ENCODE peak calls at places on chromosomes 3 and 15, in six cellular contexts. F, N, Y, H, V and Q are unnamed samples.

GRCh38 chr3:8994226-8994625 is 31.0 kb upstream of the RAD18 start:
- DNase-seq in F (no peak), N (no peak), H (no peak), Y (no peak), V (no peak), Q (no peak)

GRCh38 chr15:38688761-38689160 is 124.1 kb upstream of the RASGRP1 start:
- DNase-seq in H (no peak), Y (no peak), N (no peak), V (no peak), F (no peak), Q (no peak)

GRCh38 chr15:39850436-39850835 is 67.8 kb upstream of the FSIP1 start:
- DNase-seq in F (peak; percentile 32), Y (no peak), N (no peak), H (no peak), V (no peak), Q (no peak)

GRCh38 chr3:134066539-134067310 is 37.0 kb upstream of the SLCO2A1 start:
- DNase-seq in Y (no peak), V (no peak), N (no peak), F (no peak), H (peak; percentile 28), Q (peak; percentile 51)

GRCh38 chr15:73114064-73114463 is 61.8 kb downstream of the NEO1 start:
- DNase-seq in F (no peak), Y (no peak), N (no peak), H (no peak), V (no peak), Q (no peak)

GRCh38 chr3:134404366-134404885 is 30.2 kb upstream of the AMOTL2 start:
- DNase-seq in V (no peak), H (no peak), N (no peak), F (no peak), Y (no peak), Q (no peak)

GRCh38 chr3:124078978-124079911 is 87.3 kb upstream of the ROPN1 start:
- DNase-seq in Y (peak; percentile 47), H (peak; percentile 64), N (no peak), V (no peak), F (peak; percentile 31), Q (peak; percentile 50)

GRCh38 chr3:69174871-69175737 is 52.7 kb upstream of the LMOD3 start:
- DNase-seq in V (no peak), N (no peak), F (peak; percentile 51), H (no peak), Y (no peak), Q (no peak)

GRCh38 chr3:166283856-166284255 is 446.6 kb upstream of the BCHE start:
- DNase-seq in F (no peak), Y (peak; percentile 93), H (peak; percentile 38), N (no peak), V (no peak), Q (peak; percentile 71)

GRCh38 chr15:70703483-70703882 is 59.9 kb downstream of the UACA start:
- DNase-seq in F (peak; percentile 62), V (peak; percentile 70), Y (no peak), H (peak; percentile 57), N (no peak), Q (no peak)

GRCh38 chr3:4720316-4721075 is 227.3 kb downstream of the ITPR1 start:
- DNase-seq in Y (peak; percentile 88), N (peak; percentile 15), V (peak; percentile 42), F (peak; percentile 80), H (peak; percentile 84), Q (peak; percentile 68)

GRCh38 chr3:32945136-32945535 is 6.3 kb upstream of the CCR4 start:
- DNase-seq in F (peak; percentile 1), V (no peak), H (peak; percentile 48), N (no peak), Y (no peak), Q (peak; percentile 66)

GRCh38 chr3:57793737-57794187 is 37.7 kb downstream of the SLMAP start:
- DNase-seq in N (no peak), F (no peak), Y (peak; percentile 35), H (peak; percentile 48), V (no peak), Q (peak; percentile 43)

GRCh38 chr15:79090487-79091203 is at the start of gene RASGRF1:
- DNase-seq in F (no peak), N (no peak), H (peak; percentile 7), Y (peak; percentile 4), V (no peak), Q (no peak)

GRCh38 chr15:76197703-76198455 is 113.4 kb downstream of the ETFA start:
- DNase-seq in F (peak; percentile 31), H (peak; percentile 64), N (no peak), Y (no peak), V (no peak), Q (peak; percentile 77)

GRCh38 chr3:129555616-129556357 is 12.8 kb downstream of the H1-8 start:
- DNase-seq in Y (no peak), V (no peak), H (no peak), F (peak; percentile 9), N (no peak), Q (no peak)

GRCh38 chr3:101848326-101848725 is 988 bp upstream of the NFKBIZ start:
- DNase-seq in V (no peak), F (no peak), H (no peak), Y (no peak), N (no peak), Q (no peak)

GRCh38 chr15:90232196-90232595 is 1.5 kb downstream of the CIB1 start:
- DNase-seq in Y (no peak), V (no peak), N (no peak), F (peak; percentile 9), H (peak; percentile 16), Q (no peak)

GRCh38 chr15:39083213-39083612 is 497.7 kb upstream of the THBS1 start:
- DNase-seq in Y (no peak), H (peak; percentile 65), N (no peak), V (no peak), F (no peak), Q (peak; percentile 11)

GRCh38 chr15:71219101-71219500 is 103.8 kb downstream of the THSD4 start:
- DNase-seq in V (no peak), F (no peak), H (no peak), N (no peak), Y (no peak), Q (no peak)

GRCh38 chr3:147872568-147872967 is 463.4 kb downstream of the ZIC1 start:
- DNase-seq in Y (no peak), N (no peak), V (no peak), H (no peak), F (no peak), Q (no peak)

GRCh38 chr15:45573961-45574629 is 13.1 kb upstream of the BLOC1S6 start:
- DNase-seq in V (peak; percentile 54), Y (no peak), H (peak; percentile 29), N (no peak), F (peak; percentile 12), Q (peak; percentile 56)

GRCh38 chr3:16897254-16897926 is 12.6 kb downstream of the PLCL2 start:
- DNase-seq in Y (no peak), H (no peak), V (no peak), N (peak; percentile 40), F (peak; percentile 7), Q (no peak)

GRCh38 chr3:45043715-45044299 is 17.7 kb downstream of the CLEC3B start:
- DNase-seq in Y (peak; percentile 89), H (peak; percentile 93), N (peak; percentile 17), V (no peak), F (peak; percentile 92), Q (peak; percentile 86)

GRCh38 chr3:165837058-165837525 is at the start of gene BCHE:
- DNase-seq in Y (peak; percentile 84), F (no peak), V (no peak), H (no peak), N (no peak), Q (no peak)

GRCh38 chr15:29910068-29910467 is 87.8 kb upstream of the TJP1 start:
- DNase-seq in H (peak; percentile 29), F (no peak), V (no peak), N (no peak), Y (no peak), Q (no peak)

GRCh38 chr15:47961401-47962090 is 159.2 kb upstream of the SLC24A5 start:
- DNase-seq in F (no peak), Y (no peak), V (no peak), N (no peak), H (no peak), Q (no peak)

GRCh38 chr3:9352917-9353823 is 9.7 kb upstream of the THUMPD3 start:
- DNase-seq in N (peak; percentile 19), H (peak; percentile 82), V (peak; percentile 73), F (peak; percentile 66), Y (peak; percentile 75), Q (peak; percentile 54)

GRCh38 chr15:57832183-57832582 is 125.7 kb downstream of the POLR2M start:
- DNase-seq in Y (no peak), F (no peak), V (no peak), N (no peak), H (no peak), Q (no peak)

GRCh38 chr3:116059421-116060096 is 385.7 kb downstream of the LSAMP start:
- DNase-seq in Y (peak; percentile 97), F (peak; percentile 87), V (peak; percentile 32), H (peak; percentile 85), N (peak; percentile 58), Q (peak; percentile 99)

GRCh38 chr3:169581633-169582032 is 81.9 kb downstream of the MECOM start:
- DNase-seq in N (no peak), H (peak; percentile 33), V (no peak), Y (peak; percentile 8), F (peak; percentile 40), Q (peak; percentile 76)

GRCh38 chr3:190205739-190206138 is 85.0 kb upstream of the P3H2 start:
- DNase-seq in H (peak; percentile 91), V (no peak), N (no peak), Y (peak; percentile 72), F (peak; percentile 69), Q (peak; percentile 90)

GRCh38 chr15:93035953-93036810 is 52.8 kb downstream of the RGMA start:
- DNase-seq in N (no peak), H (peak; percentile 35), F (no peak), Y (no peak), V (peak; percentile 43), Q (no peak)

GRCh38 chr15:77042245-77042644 is 28.7 kb downstream of the TSPAN3 start:
- DNase-seq in F (no peak), N (no peak), Y (no peak), H (no peak), V (no peak), Q (no peak)

GRCh38 chr3:149812165-149812605 is 830 bp upstream of the RNF13 start:
- DNase-seq in F (no peak), V (no peak), H (no peak), N (no peak), Y (no peak), Q (no peak)

GRCh38 chr3:172836390-172836997 is 86.0 kb downstream of the ECT2 start:
- DNase-seq in H (peak; percentile 53), F (peak; percentile 51), N (peak; percentile 13), V (no peak), Y (peak; percentile 49), Q (peak; percentile 59)

GRCh38 chr3:12286927-12287726 is 1.7 kb upstream of the PPARG start:
- DNase-seq in V (peak; percentile 51), N (no peak), H (peak; percentile 18), F (peak; percentile 14), Y (no peak), Q (no peak)